ENCODE peak calls at places on chromosomes 5 and 9, in seven cellular contexts. O is left cardiac atrium; B is smooth muscle cell of the brain vasculature; C is HCEC 1CT; V is PC-9; P is left kidney; S is stimulated activated CD8-positive, alpha-beta memory T cell treated with anti-CD3 and anti-CD28 coated beads, Interleukin-2, amount 100 ng/mL, for 1 hour. N is an unnamed sample.
A peak's percentile ranks its signal among the peaks of the same experiment; 100 is the strongest.

GRCh38 chr5:132644177-132644576 is 13.8 kb upstream of the IL13 start:
- DNase-seq in C (no peak), P (no peak), B (no peak), O (no peak), V (no peak), S (no peak), N (no peak)

GRCh38 chr9:114745879-114746550 is 59.8 kb downstream of the TNFSF15 start:
- DNase-seq in S (no peak), O (no peak), P (no peak), C (no peak), B (no peak), V (no peak), N (no peak)

GRCh38 chr5:176319827-176320554 is 41.6 kb downstream of the KIAA1191 start:
- DNase-seq in C (no peak), S (no peak), O (no peak), V (no peak), B (no peak), P (peak; percentile 18), N (no peak)

GRCh38 chr5:115844321-115844817 is 2.6 kb downstream of the AP3S1 start:
- DNase-seq in P (peak; percentile 8), C (no peak), V (no peak), S (no peak), B (no peak), O (no peak), N (no peak)

GRCh38 chr5:102271759-102272158 is 24.3 kb downstream of the SLCO4C1 start:
- DNase-seq in V (no peak), C (no peak), S (no peak), B (no peak), O (no peak), P (no peak), N (no peak)

GRCh38 chr9:90842984-90843383 is 41.4 kb downstream of the SYK start:
- DNase-seq in B (no peak), O (no peak), P (no peak), S (no peak), C (no peak), V (no peak), N (no peak)

GRCh38 chr5:43573058-43573457 is 16.2 kb upstream of the PAIP1 start:
- DNase-seq in B (no peak), S (no peak), P (no peak), C (peak; percentile 29), V (no peak), O (no peak), N (peak; percentile 67)

GRCh38 chr9:72633966-72634365 is 112.6 kb downstream of the TMC1 start:
- DNase-seq in V (no peak), C (peak; percentile 33), S (no peak), O (no peak), P (no peak), B (no peak), N (peak; percentile 86)